ENCODE peak calls at places on chromosomes 1 and 21, in ten cellular contexts. One of them, this sample, is unnamed.

GRCh38 chr1:62782197-62782886 is 1.6 kb upstream of the ATG4C start:
- DNase-seq in epithelial cell of esophagus: peak
- DNase-seq in AG09319: peak
- DNase-seq in RWPE1: no peak
- DNase-seq in fibroblast of villous mesenchyme: peak
- DNase-seq in IMR-90: peak
- DNase-seq in HL-60: no peak
- DNase-seq in astrocyte of the cerebellum: peak
- DNase-seq in fibroblast of lung: peak
- DNase-seq in heart left ventricle: no peak
- DNase-seq in this sample: no peak

GRCh38 chr21:36780861-36781260 is 81.9 kb downstream of the SIM2 start:
- DNase-seq in epithelial cell of esophagus: peak
- DNase-seq in AG09319: no peak
- DNase-seq in RWPE1: no peak
- DNase-seq in fibroblast of villous mesenchyme: no peak
- DNase-seq in IMR-90: no peak
- DNase-seq in HL-60: no peak
- DNase-seq in astrocyte of the cerebellum: no peak
- DNase-seq in fibroblast of lung: no peak
- DNase-seq in heart left ventricle: no peak
- DNase-seq in this sample: no peak

GRCh38 chr1:152658649-152659048 is 4.5 kb upstream of the LCE2D start:
- DNase-seq in epithelial cell of esophagus: no peak
- DNase-seq in AG09319: no peak
- DNase-seq in RWPE1: no peak
- DNase-seq in fibroblast of villous mesenchyme: no peak
- DNase-seq in IMR-90: no peak
- DNase-seq in HL-60: no peak
- DNase-seq in astrocyte of the cerebellum: no peak
- DNase-seq in fibroblast of lung: no peak
- DNase-seq in heart left ventricle: no peak
- DNase-seq in this sample: no peak

GRCh38 chr1:33392639-33393038 is 38.3 kb downstream of the PHC2 start:
- DNase-seq in epithelial cell of esophagus: no peak
- DNase-seq in AG09319: no peak
- DNase-seq in RWPE1: no peak
- DNase-seq in fibroblast of villous mesenchyme: peak
- DNase-seq in IMR-90: peak
- DNase-seq in HL-60: no peak
- DNase-seq in astrocyte of the cerebellum: no peak
- DNase-seq in fibroblast of lung: no peak
- DNase-seq in heart left ventricle: no peak
- DNase-seq in this sample: no peak

GRCh38 chr1:36384542-36385409 is 948 bp downstream of the STK40 start:
- DNase-seq in epithelial cell of esophagus: peak
- DNase-seq in AG09319: no peak
- DNase-seq in RWPE1: peak
- DNase-seq in fibroblast of villous mesenchyme: peak
- DNase-seq in IMR-90: no peak
- DNase-seq in HL-60: peak
- DNase-seq in astrocyte of the cerebellum: no peak
- DNase-seq in fibroblast of lung: peak
- DNase-seq in heart left ventricle: peak
- DNase-seq in this sample: no peak

GRCh38 chr1:58432813-58433668 is 113.5 kb downstream of the OMA1 start:
- DNase-seq in epithelial cell of esophagus: peak
- DNase-seq in AG09319: peak
- DNase-seq in RWPE1: no peak
- DNase-seq in fibroblast of villous mesenchyme: peak
- DNase-seq in IMR-90: peak
- DNase-seq in HL-60: no peak
- DNase-seq in astrocyte of the cerebellum: peak
- DNase-seq in fibroblast of lung: peak
- DNase-seq in heart left ventricle: no peak
- DNase-seq in this sample: peak

GRCh38 chr1:215543191-215543606 is 23.9 kb upstream of the KCTD3 start:
- DNase-seq in epithelial cell of esophagus: peak
- DNase-seq in AG09319: no peak
- DNase-seq in RWPE1: no peak
- DNase-seq in fibroblast of villous mesenchyme: peak
- DNase-seq in IMR-90: peak
- DNase-seq in HL-60: peak
- DNase-seq in astrocyte of the cerebellum: no peak
- DNase-seq in fibroblast of lung: peak
- DNase-seq in heart left ventricle: no peak
- DNase-seq in this sample: no peak

GRCh38 chr1:187871177-187871576 is 1042.4 kb downstream of the PLA2G4A start:
- DNase-seq in epithelial cell of esophagus: no peak
- DNase-seq in AG09319: no peak
- DNase-seq in RWPE1: no peak
- DNase-seq in fibroblast of villous mesenchyme: peak
- DNase-seq in IMR-90: no peak
- DNase-seq in HL-60: no peak
- DNase-seq in astrocyte of the cerebellum: no peak
- DNase-seq in fibroblast of lung: no peak
- DNase-seq in heart left ventricle: no peak
- DNase-seq in this sample: peak

GRCh38 chr21:42223826-42224575 is 5.1 kb downstream of the ABCG1 start:
- DNase-seq in epithelial cell of esophagus: no peak
- DNase-seq in AG09319: no peak
- DNase-seq in RWPE1: no peak
- DNase-seq in fibroblast of villous mesenchyme: no peak
- DNase-seq in IMR-90: no peak
- DNase-seq in HL-60: no peak
- DNase-seq in astrocyte of the cerebellum: no peak
- DNase-seq in fibroblast of lung: no peak
- DNase-seq in heart left ventricle: no peak
- DNase-seq in this sample: no peak

GRCh38 chr1:61570191-61570590 is 154.8 kb downstream of the TM2D1 start:
- DNase-seq in epithelial cell of esophagus: no peak
- DNase-seq in AG09319: no peak
- DNase-seq in RWPE1: no peak
- DNase-seq in fibroblast of villous mesenchyme: no peak
- DNase-seq in IMR-90: no peak
- DNase-seq in HL-60: no peak
- DNase-seq in astrocyte of the cerebellum: no peak
- DNase-seq in fibroblast of lung: no peak
- DNase-seq in heart left ventricle: no peak
- DNase-seq in this sample: no peak

GRCh38 chr1:101261629-101262028 is 24.8 kb downstream of the S1PR1 start:
- DNase-seq in epithelial cell of esophagus: no peak
- DNase-seq in AG09319: no peak
- DNase-seq in RWPE1: no peak
- DNase-seq in fibroblast of villous mesenchyme: no peak
- DNase-seq in IMR-90: no peak
- DNase-seq in HL-60: no peak
- DNase-seq in astrocyte of the cerebellum: no peak
- DNase-seq in fibroblast of lung: peak
- DNase-seq in heart left ventricle: no peak
- DNase-seq in this sample: no peak

GRCh38 chr21:46095106-46095719 is 2.7 kb upstream of the COL6A2 start:
- DNase-seq in epithelial cell of esophagus: no peak
- DNase-seq in AG09319: no peak
- DNase-seq in RWPE1: no peak
- DNase-seq in fibroblast of villous mesenchyme: no peak
- DNase-seq in IMR-90: no peak
- DNase-seq in HL-60: no peak
- DNase-seq in astrocyte of the cerebellum: no peak
- DNase-seq in fibroblast of lung: no peak
- DNase-seq in heart left ventricle: peak
- DNase-seq in this sample: no peak

GRCh38 chr21:27572681-27573080 is 605.8 kb upstream of the ADAMTS5 start:
- DNase-seq in epithelial cell of esophagus: peak
- DNase-seq in AG09319: peak
- DNase-seq in RWPE1: no peak
- DNase-seq in fibroblast of villous mesenchyme: peak
- DNase-seq in IMR-90: peak
- DNase-seq in HL-60: no peak
- DNase-seq in astrocyte of the cerebellum: peak
- DNase-seq in fibroblast of lung: peak
- DNase-seq in heart left ventricle: no peak
- DNase-seq in this sample: no peak

GRCh38 chr1:179369751-179370341 is 4.1 kb downstream of the AXDND1 start:
- DNase-seq in epithelial cell of esophagus: peak
- DNase-seq in AG09319: peak
- DNase-seq in RWPE1: peak
- DNase-seq in fibroblast of villous mesenchyme: peak
- DNase-seq in IMR-90: peak
- DNase-seq in HL-60: peak
- DNase-seq in astrocyte of the cerebellum: peak
- DNase-seq in fibroblast of lung: peak
- DNase-seq in heart left ventricle: no peak
- DNase-seq in this sample: peak

GRCh38 chr1:114627107-114627506 is 42.7 kb downstream of the DENND2C start:
- DNase-seq in epithelial cell of esophagus: no peak
- DNase-seq in AG09319: no peak
- DNase-seq in RWPE1: no peak
- DNase-seq in fibroblast of villous mesenchyme: no peak
- DNase-seq in IMR-90: no peak
- DNase-seq in HL-60: no peak
- DNase-seq in astrocyte of the cerebellum: no peak
- DNase-seq in fibroblast of lung: peak
- DNase-seq in heart left ventricle: no peak
- DNase-seq in this sample: no peak

GRCh38 chr21:39847877-39848276 is 19.4 kb upstream of the PCP4 start:
- DNase-seq in epithelial cell of esophagus: no peak
- DNase-seq in AG09319: no peak
- DNase-seq in RWPE1: no peak
- DNase-seq in fibroblast of villous mesenchyme: no peak
- DNase-seq in IMR-90: no peak
- DNase-seq in HL-60: no peak
- DNase-seq in astrocyte of the cerebellum: no peak
- DNase-seq in fibroblast of lung: no peak
- DNase-seq in heart left ventricle: no peak
- DNase-seq in this sample: no peak

GRCh38 chr1:3251810-3252429 is 182.9 kb downstream of the PRDM16 start:
- DNase-seq in epithelial cell of esophagus: no peak
- DNase-seq in AG09319: no peak
- DNase-seq in RWPE1: no peak
- DNase-seq in fibroblast of villous mesenchyme: no peak
- DNase-seq in IMR-90: no peak
- DNase-seq in HL-60: no peak
- DNase-seq in astrocyte of the cerebellum: no peak
- DNase-seq in fibroblast of lung: no peak
- DNase-seq in heart left ventricle: no peak
- DNase-seq in this sample: no peak

GRCh38 chr1:98081951-98082350 is 161.1 kb upstream of the DPYD start:
- DNase-seq in epithelial cell of esophagus: no peak
- DNase-seq in AG09319: no peak
- DNase-seq in RWPE1: no peak
- DNase-seq in fibroblast of villous mesenchyme: no peak
- DNase-seq in IMR-90: no peak
- DNase-seq in HL-60: no peak
- DNase-seq in astrocyte of the cerebellum: no peak
- DNase-seq in fibroblast of lung: no peak
- DNase-seq in heart left ventricle: no peak
- DNase-seq in this sample: no peak

GRCh38 chr1:184387871-184388670 is 1.2 kb downstream of the C1orf21 start:
- DNase-seq in epithelial cell of esophagus: peak
- DNase-seq in AG09319: peak
- DNase-seq in RWPE1: peak
- DNase-seq in fibroblast of villous mesenchyme: peak
- DNase-seq in IMR-90: peak
- DNase-seq in HL-60: no peak
- DNase-seq in astrocyte of the cerebellum: no peak
- DNase-seq in fibroblast of lung: peak
- DNase-seq in heart left ventricle: peak
- DNase-seq in this sample: no peak
- TF ChIP-seq CTCF in epithelial cell of esophagus: peak
- TF ChIP-seq CTCF in AG09319: no peak
- TF ChIP-seq CTCF in RWPE1: no peak
- TF ChIP-seq CTCF in fibroblast of villous mesenchyme: peak
- TF ChIP-seq CTCF in IMR-90: no peak
- TF ChIP-seq CTCF in HL-60: no peak
- TF ChIP-seq CTCF in astrocyte of the cerebellum: no peak
- TF ChIP-seq CTCF in fibroblast of lung: peak
- TF ChIP-seq CTCF in heart left ventricle: no peak
- TF ChIP-seq CTCF in this sample: no peak

DNA sequence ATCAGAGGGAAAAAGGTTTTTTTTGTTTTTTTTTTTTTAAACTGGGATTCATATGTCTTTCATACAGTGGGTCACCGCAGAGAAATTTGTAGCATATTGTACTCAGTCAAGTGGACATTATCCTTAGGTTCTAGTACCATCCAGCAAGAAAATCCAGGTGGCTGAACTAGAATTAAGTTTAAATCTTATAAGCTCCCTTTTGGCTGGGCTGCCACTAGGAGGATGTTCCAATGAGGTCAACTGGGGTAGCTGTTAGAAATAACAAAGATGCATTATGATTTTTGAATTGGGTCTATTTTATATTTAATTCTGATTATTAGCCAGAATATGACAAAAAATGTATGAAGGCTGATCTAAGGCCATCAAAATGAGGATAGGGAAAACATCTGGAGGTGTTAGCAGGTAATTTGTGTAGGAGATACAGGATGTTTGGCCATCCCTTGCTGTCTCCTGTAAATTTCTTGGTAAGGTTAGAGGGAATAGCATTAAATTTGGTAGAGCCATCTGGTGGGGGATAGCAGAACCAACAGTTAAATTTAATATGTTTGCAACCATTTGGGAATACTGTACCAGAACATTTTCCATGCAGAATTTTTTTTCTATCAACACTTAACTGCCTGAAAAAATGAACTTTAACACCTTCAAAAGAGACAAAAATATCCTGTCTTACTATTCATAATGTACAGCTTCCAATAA is 568.5 kb upstream of the B3GALT2 start:
- DNase-seq in epithelial cell of esophagus: peak
- DNase-seq in AG09319: no peak
- DNase-seq in RWPE1: no peak
- DNase-seq in fibroblast of villous mesenchyme: no peak
- DNase-seq in IMR-90: no peak
- DNase-seq in HL-60: no peak
- DNase-seq in astrocyte of the cerebellum: no peak
- DNase-seq in fibroblast of lung: peak
- DNase-seq in heart left ventricle: no peak
- DNase-seq in this sample: no peak
- TF ChIP-seq CTCF in epithelial cell of esophagus: peak
- TF ChIP-seq CTCF in AG09319: no peak
- TF ChIP-seq CTCF in RWPE1: no peak
- TF ChIP-seq CTCF in fibroblast of villous mesenchyme: peak
- TF ChIP-seq CTCF in IMR-90: no peak
- TF ChIP-seq CTCF in HL-60: no peak
- TF ChIP-seq CTCF in astrocyte of the cerebellum: peak
- TF ChIP-seq CTCF in fibroblast of lung: peak
- TF ChIP-seq CTCF in heart left ventricle: no peak
- TF ChIP-seq CTCF in this sample: peak

GRCh38 chr1:44819257-44819593 is 10.9 kb downstream of the BTBD19 start:
- DNase-seq in epithelial cell of esophagus: peak
- DNase-seq in AG09319: no peak
- DNase-seq in RWPE1: no peak
- DNase-seq in fibroblast of villous mesenchyme: peak
- DNase-seq in IMR-90: no peak
- DNase-seq in HL-60: no peak
- DNase-seq in astrocyte of the cerebellum: no peak
- DNase-seq in fibroblast of lung: no peak
- DNase-seq in heart left ventricle: no peak
- DNase-seq in this sample: no peak
- TF ChIP-seq CTCF in epithelial cell of esophagus: no peak
- TF ChIP-seq CTCF in AG09319: no peak
- TF ChIP-seq CTCF in RWPE1: no peak
- TF ChIP-seq CTCF in fibroblast of villous mesenchyme: no peak
- TF ChIP-seq CTCF in IMR-90: no peak
- TF ChIP-seq CTCF in HL-60: no peak
- TF ChIP-seq CTCF in astrocyte of the cerebellum: peak
- TF ChIP-seq CTCF in fibroblast of lung: no peak
- TF ChIP-seq CTCF in heart left ventricle: no peak
- TF ChIP-seq CTCF in this sample: no peak

GRCh38 chr1:182054698-182055326 is 6.7 kb downstream of the ZNF648 start:
- DNase-seq in epithelial cell of esophagus: peak
- DNase-seq in AG09319: no peak
- DNase-seq in RWPE1: peak
- DNase-seq in fibroblast of villous mesenchyme: peak
- DNase-seq in IMR-90: no peak
- DNase-seq in HL-60: peak
- DNase-seq in astrocyte of the cerebellum: no peak
- DNase-seq in fibroblast of lung: no peak
- DNase-seq in heart left ventricle: peak
- DNase-seq in this sample: no peak
- TF ChIP-seq CTCF in epithelial cell of esophagus: peak
- TF ChIP-seq CTCF in AG09319: peak
- TF ChIP-seq CTCF in RWPE1: peak
- TF ChIP-seq CTCF in fibroblast of villous mesenchyme: peak
- TF ChIP-seq CTCF in IMR-90: peak
- TF ChIP-seq CTCF in HL-60: peak
- TF ChIP-seq CTCF in astrocyte of the cerebellum: peak
- TF ChIP-seq CTCF in fibroblast of lung: peak
- TF ChIP-seq CTCF in heart left ventricle: peak
- TF ChIP-seq CTCF in this sample: peak